ENCODE peak calls at places on chromosomes 13 and 19, in four cellular contexts. T is HepG2, O is WTC11, S is K562. N is an unnamed sample.

GRCh38 chr13:100124265-100124664 is 35.4 kb downstream of the PCCA start:
- DNase-seq in T (no peak), O (no peak), S (peak; percentile 4), N (no peak)

GRCh38 chr13:23450340-23451046 is 17.0 kb upstream of the SACS start:
- DNase-seq in T (no peak), O (no peak), S (no peak), N (no peak)

GRCh38 chr13:31824705-31825512 is 85.6 kb downstream of the RXFP2 start:
- DNase-seq in T (no peak), O (no peak), S (no peak), N (no peak)

GRCh38 chr13:29591310-29591709 is 4.2 kb downstream of the SLC7A1 start:
- DNase-seq in T (no peak), O (no peak), S (no peak), N (no peak)

GRCh38 chr19:33434090-33434885 is 60.8 kb downstream of the CEBPG start:
- DNase-seq in T (no peak), O (no peak), S (no peak), N (no peak)

GRCh38 chr19:55489711-55490477 is 1.7 kb downstream of the SSC5D start:
- DNase-seq in T (no peak), O (no peak), S (no peak), N (no peak)

GRCh38 chr13:39942177-39942900 is 286.9 kb downstream of the COG6 start:
- DNase-seq in T (no peak), O (no peak), S (no peak), N (no peak)

GRCh38 chr19:6963937-6964336 is 57.3 kb downstream of the MBD3L2B start:
- DNase-seq in T (no peak), O (peak; percentile 11), S (peak; percentile 30), N (peak; percentile 25)

GRCh38 chr19:43799502-43800142 is 2.6 kb downstream of the LYPD5 start:
- DNase-seq in T (no peak), O (no peak), S (peak; percentile 32), N (no peak)

GRCh38 chr13:51456510-51456909 is 3.7 kb upstream of the INTS6 start:
- DNase-seq in T (no peak), O (no peak), S (no peak), N (no peak)

GRCh38 chr13:33107403-33107760 is 91.2 kb downstream of the KL start:
- DNase-seq in T (no peak), O (no peak), S (no peak), N (no peak)

GRCh38 chr13:101262306-101262705 is 154.0 kb downstream of the NALCN start:
- DNase-seq in T (no peak), O (no peak), S (no peak), N (no peak)

GRCh38 chr13:113971471-113972231 is 2.2 kb downstream of the C13orf46 start:
- DNase-seq in T (no peak), O (peak; percentile 10), S (no peak), N (no peak)

GRCh38 chr13:33078268-33078667 is 62.0 kb downstream of the KL start:
- DNase-seq in T (no peak), O (no peak), S (no peak), N (no peak)

GRCh38 chr13:39448831-39449230 is 154.2 kb downstream of the LHFPL6 start:
- DNase-seq in T (no peak), O (no peak), S (no peak), N (peak; percentile 12)

GRCh38 chr13:92649140-92649813 is 577.3 kb upstream of the GPC6 start:
- DNase-seq in T (no peak), O (no peak), S (no peak), N (no peak)

GRCh38 chr19:51323481-51323891 is 12.0 kb downstream of the IGLON5 start:
- DNase-seq in T (no peak), O (no peak), S (no peak), N (no peak)

GRCh38 chr13:43878897-43879322 is 630 bp downstream of the CCDC122 start:
- DNase-seq in T (peak; percentile 31), O (no peak), S (no peak), N (peak; percentile 45)

GRCh38 chr13:41064493-41064892 is 3.2 kb downstream of the WBP4 start:
- DNase-seq in T (no peak), O (no peak), S (no peak), N (no peak)

GRCh38 chr13:87334176-87334575 is 337.0 kb upstream of the SLITRK5 start:
- DNase-seq in T (no peak), O (no peak), S (no peak), N (no peak)

GRCh38 chr19:17796013-17796837 is 1.3 kb downstream of the B3GNT3 start:
- DNase-seq in T (peak; percentile 45), O (no peak), S (no peak), N (no peak)

GRCh38 chr19:29285187-29285687 is 72.3 kb upstream of the UQCRFS1 start:
- DNase-seq in T (no peak), O (no peak), S (no peak), N (no peak)

GRCh38 chr19:11373166-11373884 is 1.1 kb upstream of the SWSAP1 start:
- DNase-seq in T (no peak), O (peak; percentile 45), S (peak; percentile 43), N (no peak)

GRCh38 chr13:67001363-67001762 is 228.8 kb downstream of the PCDH9 start:
- DNase-seq in T (no peak), O (no peak), S (no peak), N (peak; percentile 68)

GRCh38 chr19:30371960-30372824 is at the start of gene ZNF536:
- DNase-seq in T (no peak), O (no peak), S (no peak), N (no peak)

GRCh38 chr19:28641395-28641794 is 571.6 kb downstream of the UQCRFS1 start:
- DNase-seq in T (no peak), O (no peak), S (no peak), N (no peak)

GRCh38 chr19:47019431-47020041 is at the start of gene NPAS1:
- DNase-seq in T (no peak), O (peak; percentile 54), S (peak; percentile 40), N (peak; percentile 77)

GRCh38 chr19:18854982-18855381 is 23.2 kb downstream of the UPF1 start:
- DNase-seq in T (no peak), O (no peak), S (no peak), N (no peak)
- TF ChIP-seq ELF4 in T (no peak), O (no peak), S (no peak), N (no peak)

GRCh38 chr13:78593652-78594494 is 9.5 kb downstream of the POU4F1 start:
- DNase-seq in T (no peak), O (peak; percentile 62), S (no peak), N (peak; percentile 71)

GRCh38 chr13:78596701-78597550 is 6.4 kb downstream of the POU4F1 start:
- DNase-seq in T (no peak), O (peak; percentile 61), S (no peak), N (no peak)

GRCh38 chr13:78595819-78596700 is 7.3 kb downstream of the POU4F1 start:
- DNase-seq in T (peak; percentile 12), O (peak; percentile 69), S (no peak), N (no peak)

GRCh38 chr13:78593129-78593528 is 10.2 kb downstream of the POU4F1 start:
- DNase-seq in T (no peak), O (no peak), S (no peak), N (no peak)

GRCh38 chr13:78595458-78595818 is 7.9 kb downstream of the POU4F1 start:
- DNase-seq in T (no peak), O (peak; percentile 41), S (no peak), N (no peak)
- TF ChIP-seq ELF4 in T (no peak), O (no peak), S (no peak), N (no peak)

GRCh38 chr19:4832776-4833175 is 1.3 kb upstream of the TICAM1 start:
- DNase-seq in T (no peak), O (no peak), S (no peak), N (no peak)

GRCh38 chr19:4830332-4830731 is 1.2 kb downstream of the TICAM1 start:
- DNase-seq in T (no peak), O (no peak), S (no peak), N (no peak)

GRCh38 chr19:4831351-4832340 is at the start of gene TICAM1:
- DNase-seq in T (no peak), O (no peak), S (peak; percentile 80), N (no peak)

GRCh38 chr19:4830768-4831265 is 695 bp downstream of the TICAM1 start:
- DNase-seq in T (no peak), O (no peak), S (peak; percentile 38), N (no peak)

GRCh38 chr19:4829001-4829712 is 2.4 kb downstream of the TICAM1 start:
- DNase-seq in T (peak; percentile 74), O (no peak), S (no peak), N (no peak)
- TF ChIP-seq ELF4 in T (no peak), O (no peak), S (no peak), N (no peak)

DNA sequence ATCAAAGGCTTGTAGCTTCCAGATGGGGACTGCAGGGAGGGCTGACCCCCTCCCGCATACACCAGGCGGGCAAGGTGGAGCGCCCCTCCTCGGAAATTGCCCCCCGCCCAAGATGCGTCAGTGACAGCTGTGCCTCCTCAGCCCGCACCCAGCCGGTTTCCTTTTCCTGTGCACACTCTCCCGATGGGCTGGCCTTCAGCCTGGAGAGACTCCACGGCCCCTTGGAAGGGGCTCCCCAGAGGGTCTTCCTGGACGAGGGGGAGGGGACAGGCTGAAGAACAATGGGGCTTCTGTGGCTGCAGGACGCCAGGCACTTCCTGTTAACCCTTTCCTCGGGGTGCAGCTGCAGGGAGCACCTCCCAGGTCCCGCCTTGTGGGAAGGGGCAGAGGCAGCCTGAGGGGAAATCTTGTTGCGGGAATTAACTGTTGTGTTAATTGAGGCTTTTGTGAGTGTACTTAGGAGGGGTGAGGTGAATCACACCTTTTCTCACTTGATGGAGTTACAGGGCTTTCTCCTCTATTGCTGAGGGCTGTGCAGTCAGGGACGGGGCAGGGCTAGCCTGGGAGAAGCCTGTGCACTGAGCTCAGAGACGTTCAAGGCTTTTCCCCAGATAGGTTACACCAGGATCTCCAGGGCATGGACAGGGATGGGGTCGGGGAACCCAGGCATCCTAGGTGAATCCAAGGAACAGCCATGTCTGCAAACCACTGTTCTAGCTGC is 14.3 kb downstream of the IER2 start:
- DNase-seq in T (peak; percentile 89), O (peak; percentile 91), S (peak; percentile 76), N (peak; percentile 7)
- TF ChIP-seq ELF4 in T (peak; percentile 93), O (no peak), S (no peak), N (peak; percentile 53)

DNA sequence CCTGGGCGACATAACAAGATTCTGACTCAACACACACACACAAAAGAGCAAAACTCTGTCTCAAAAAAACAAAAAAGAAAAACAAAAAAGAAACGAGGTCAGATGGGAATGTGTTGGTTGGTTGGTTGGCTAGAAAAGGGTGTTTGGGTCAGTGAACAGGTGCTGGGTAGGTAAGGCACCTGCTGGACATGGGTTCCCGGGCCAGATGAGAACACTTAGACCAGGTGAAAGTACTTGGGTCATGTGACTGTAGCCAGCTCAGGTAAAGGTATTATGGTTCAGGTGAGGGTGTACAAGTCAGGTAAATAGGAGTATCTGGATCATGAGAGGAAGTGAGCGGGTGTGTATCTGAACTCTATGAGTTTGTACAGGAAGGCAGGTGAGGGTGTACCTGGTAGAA is 14.5 kb upstream of the ZNF414 start:
- DNase-seq in T (no peak), O (no peak), S (no peak), N (no peak)
- TF ChIP-seq ELF4 in T (no peak), O (no peak), S (no peak), N (no peak)

GRCh38 chr13:75316427-75316826 is 165.5 kb downstream of the TBC1D4 start:
- DNase-seq in T (no peak), O (no peak), S (no peak), N (no peak)
- TF ChIP-seq ELF4 in T (no peak), O (no peak), S (no peak), N (no peak)

N was measured in HEK293T.